ENCODE peak calls at places on chromosomes 16 and 17, in five cellular contexts. C is kidney tubule cell, A is heart right ventricle, P is fibroblast of pulmonary artery, W is NCI-H69. T is an unnamed sample.

GRCh38 chr17:3015890-3016289 is 47.5 kb downstream of the OR1D5 start:
- DNase-seq in C (peak), A (no peak), P (no peak), W (no peak), T (no peak)

GRCh38 chr17:15395091-15395490 is 53.7 kb upstream of the TEKT3 start:
- DNase-seq in C (no peak), A (no peak), P (no peak), W (no peak), T (no peak)

GRCh38 chr17:4365628-4366311 is 705 bp downstream of the UBE2G1 start:
- DNase-seq in C (peak), A (peak), P (no peak), W (peak), T (peak)

GRCh38 chr17:21193031-21193430 is 20.9 kb downstream of the TMEM11 start:
- DNase-seq in C (no peak), A (no peak), P (no peak), W (peak), T (no peak)

GRCh38 chr17:1645207-1646171 is at the start of gene SCARF1:
- DNase-seq in C (no peak), A (peak), P (no peak), W (no peak), T (no peak)

GRCh38 chr17:41520821-41521521 is 2.3 kb upstream of the KRT15 start:
- DNase-seq in C (no peak), A (no peak), P (no peak), W (peak), T (no peak)

GRCh38 chr16:54273566-54273965 is 13.0 kb downstream of the IRX3 start:
- DNase-seq in C (no peak), A (no peak), P (no peak), W (no peak), T (no peak)

GRCh38 chr17:352421-353212 is at the start of gene RPH3AL:
- DNase-seq in C (peak), A (peak), P (peak), W (no peak), T (peak)

GRCh38 chr17:42989726-42990652 is 8.2 kb upstream of the RPL27 start:
- DNase-seq in C (peak), A (no peak), P (no peak), W (no peak), T (no peak)

GRCh38 chr17:65402513-65403086 is 158.8 kb downstream of the AXIN2 start:
- DNase-seq in C (no peak), A (no peak), P (no peak), W (no peak), T (no peak)